ENCODE peak calls at places on chromosomes 5 and 9, in six cellular contexts. F, V, Q, Y, D and K are unnamed samples.

GRCh38 chr5:142798099-142798768 is 28.1 kb downstream of the ARHGAP26 start:
- DNase-seq in F (no peak), Y (no peak), Q (no peak), D (no peak), V (no peak), K (no peak)

GRCh38 chr9:70883056-70883455 is 238.4 kb downstream of the TRPM3 start:
- DNase-seq in F (no peak), Y (no peak), D (peak; percentile 41), V (no peak), Q (no peak), K (no peak)

GRCh38 chr5:172133359-172134029 is 54.5 kb downstream of the STK10 start:
- DNase-seq in Y (no peak), Q (no peak), V (no peak), F (peak; percentile 99), D (peak; percentile 97), K (no peak)

GRCh38 chr5:9339206-9339818 is 206.6 kb downstream of the SEMA5A start:
- DNase-seq in F (no peak), Q (no peak), D (no peak), Y (no peak), V (no peak), K (no peak)

GRCh38 chr9:82970359-82970758 is 92.6 kb downstream of the RASEF start:
- DNase-seq in D (no peak), Y (no peak), V (no peak), F (no peak), Q (no peak), K (no peak)

GRCh38 chr9:21919377-21920362 is 74.5 kb downstream of the CDKN2A start:
- DNase-seq in F (no peak), D (peak; percentile 91), V (no peak), Y (no peak), Q (no peak), K (no peak)

GRCh38 chr9:20618361-20618799 is 3.9 kb downstream of the MLLT3 start:
- DNase-seq in D (peak; percentile 80), Q (no peak), V (no peak), Y (no peak), F (no peak), K (no peak)

GRCh38 chr9:33737811-33738606 is 57.4 kb upstream of the PRSS3 start:
- DNase-seq in F (no peak), Y (no peak), D (peak; percentile 64), Q (no peak), V (peak; percentile 35), K (peak; percentile 75)

GRCh38 chr5:163571755-163572154 is 66.3 kb downstream of the MAT2B start:
- DNase-seq in D (peak; percentile 73), Y (no peak), V (no peak), F (peak; percentile 67), Q (no peak), K (no peak)

GRCh38 chr5:77844408-77845272 is 68.5 kb upstream of the TBCA start:
- DNase-seq in V (no peak), D (peak; percentile 18), Q (no peak), F (no peak), Y (no peak), K (peak; percentile 64)

GRCh38 chr9:136002886-136003285 is 41.7 kb upstream of the UBAC1 start:
- DNase-seq in D (no peak), F (no peak), Q (peak; percentile 78), Y (no peak), V (no peak), K (no peak)

GRCh38 chr9:73073337-73074175 is 78.1 kb upstream of the ANXA1 start:
- DNase-seq in Y (no peak), F (peak; percentile 66), V (no peak), D (peak; percentile 70), Q (no peak), K (no peak)

GRCh38 chr9:69946800-69947437 is 96.7 kb upstream of the MAMDC2 start:
- DNase-seq in V (no peak), F (peak; percentile 66), Y (no peak), D (peak; percentile 91), Q (no peak), K (no peak)

GRCh38 chr9:27407491-27407890 is 110.5 kb upstream of the EQTN start:
- DNase-seq in Q (no peak), Y (no peak), D (no peak), V (no peak), F (no peak), K (no peak)

GRCh38 chr5:56167522-56167921 is 65.6 kb downstream of the ANKRD55 start:
- DNase-seq in V (no peak), Y (no peak), F (no peak), Q (no peak), D (peak; percentile 75), K (no peak)

GRCh38 chr5:131270809-131271208 is 7.0 kb downstream of the CDC42SE2 start:
- DNase-seq in V (no peak), D (peak; percentile 62), Q (no peak), Y (no peak), F (no peak), K (no peak)

GRCh38 chr9:113387560-113388230 is 10.9 kb upstream of the HDHD3 start:
- DNase-seq in Q (no peak), D (no peak), F (no peak), V (no peak), Y (no peak), K (no peak)

GRCh38 chr9:115289757-115290208 is 171.8 kb upstream of the TNC start:
- DNase-seq in Y (no peak), D (peak; percentile 84), Q (no peak), F (no peak), V (no peak), K (no peak)

GRCh38 chr5:178074266-178074952 is 38.9 kb upstream of the N4BP3 start:
- DNase-seq in V (peak; percentile 18), F (no peak), D (no peak), Q (no peak), Y (no peak), K (no peak)

GRCh38 chr5:134964359-134965270 is 3.1 kb upstream of the CATSPER3 start:
- DNase-seq in Y (no peak), V (no peak), D (no peak), Q (no peak), F (no peak), K (no peak)

GRCh38 chr9:88379352-88379751 is 8.9 kb upstream of the SPIN1 start:
- DNase-seq in V (no peak), Q (no peak), D (no peak), F (no peak), Y (no peak), K (no peak)

GRCh38 chr5:167152561-167152960 is 1138.9 kb upstream of the WWC1 start:
- DNase-seq in D (no peak), V (no peak), F (no peak), Y (no peak), Q (no peak), K (no peak)

GRCh38 chr5:132662925-132663770 is 5.2 kb downstream of the IL13 start:
- DNase-seq in Y (no peak), D (peak; percentile 35), F (no peak), V (no peak), Q (no peak), K (no peak)

GRCh38 chr5:113331201-113331551 is 103.6 kb downstream of the TSSK1B start:
- DNase-seq in Q (no peak), V (no peak), F (no peak), D (peak; percentile 77), Y (no peak), K (no peak)

GRCh38 chr9:113581865-113582697 is 118.6 kb downstream of the RGS3 start:
- DNase-seq in V (peak; percentile 34), Y (peak; percentile 85), F (no peak), D (peak; percentile 56), Q (peak; percentile 86), K (no peak)

GRCh38 chr5:63401434-63402046 is 560.7 kb downstream of the HTR1A start:
- DNase-seq in F (no peak), Y (peak; percentile 2), Q (peak; percentile 52), V (peak; percentile 72), D (peak; percentile 48), K (peak; percentile 73)

GRCh38 chr5:9188131-9188530 is 357.7 kb downstream of the SEMA5A start:
- DNase-seq in D (peak; percentile 95), V (no peak), Y (no peak), Q (no peak), F (peak; percentile 88), K (no peak)

GRCh38 chr9:76886318-76886717 is 19.6 kb downstream of the PRUNE2 start:
- DNase-seq in Y (no peak), F (no peak), D (no peak), V (no peak), Q (no peak), K (no peak)

GRCh38 chr5:37807902-37808301 is 31.9 kb downstream of the GDNF start:
- DNase-seq in Y (no peak), Q (no peak), F (no peak), V (no peak), D (no peak), K (no peak)

GRCh38 chr9:38008168-38009034 is 60.6 kb downstream of the SHB start:
- DNase-seq in F (peak; percentile 69), Y (peak; percentile 44), V (peak; percentile 28), D (peak; percentile 92), Q (no peak), K (no peak)

GRCh38 chr5:56178823-56179222 is 54.3 kb downstream of the ANKRD55 start:
- DNase-seq in F (no peak), Q (no peak), V (no peak), Y (no peak), D (no peak), K (no peak)

GRCh38 chr9:113650207-113651131 is 186.9 kb downstream of the RGS3 start:
- DNase-seq in Y (no peak), V (no peak), F (peak; percentile 40), Q (no peak), D (peak; percentile 92), K (peak; percentile 45)

GRCh38 chr5:1897816-1898450 is 15.2 kb upstream of the IRX4 start:
- DNase-seq in Q (peak; percentile 44), D (no peak), Y (no peak), F (no peak), V (no peak), K (no peak)

GRCh38 chr5:124790261-124790894 is 43.9 kb upstream of the ZNF608 start:
- DNase-seq in V (no peak), F (no peak), Q (no peak), D (peak; percentile 84), Y (no peak), K (no peak)

GRCh38 chr5:108900668-108901067 is 153.0 kb downstream of the FER start:
- DNase-seq in F (no peak), Y (no peak), D (peak; percentile 41), V (no peak), Q (no peak), K (no peak)

GRCh38 chr5:2569201-2569600 is 182.3 kb downstream of the IRX2 start:
- DNase-seq in Y (no peak), Q (no peak), V (no peak), F (no peak), D (no peak), K (no peak)

GRCh38 chr5:35246411-35246810 is 16.1 kb upstream of the PRLR start:
- DNase-seq in D (no peak), Q (no peak), F (no peak), Y (no peak), V (no peak), K (no peak)

GRCh38 chr9:101409079-101409477 is 10.4 kb downstream of the ZNF189 start:
- DNase-seq in F (no peak), Y (no peak), D (no peak), Q (no peak), V (no peak), K (no peak)